ENCODE peak calls at places on chromosomes 7 and 10, in four cellular contexts. U, M, X and A are unnamed samples.

GRCh38 chr10:22002531-22003110 is 909 bp downstream of the DNAJC1 start:
- DNase-seq in M (no peak), X (peak), U (peak), A (no peak)

GRCh38 chr10:77455538-77455937 is 182.1 kb downstream of the KCNMA1 start:
- DNase-seq in M (no peak), X (no peak), U (no peak), A (no peak)

GRCh38 chr7:25716421-25716820 is 435.6 kb upstream of the NFE2L3 start:
- DNase-seq in M (no peak), U (no peak), X (no peak), A (no peak)

GRCh38 chr10:73911553-73912004 is 647 bp downstream of the PLAU start:
- DNase-seq in U (no peak), X (peak), M (no peak), A (no peak)

GRCh38 chr7:21293771-21294170 is 134.1 kb upstream of the SP4 start:
- DNase-seq in U (no peak), X (no peak), M (no peak), A (no peak)

GRCh38 chr7:37198906-37199485 is 249.7 kb downstream of the ELMO1 start:
- DNase-seq in X (peak), M (peak), U (peak), A (no peak)

GRCh38 chr7:2373646-2374045 is 19.0 kb downstream of the EIF3B start:
- DNase-seq in M (no peak), X (no peak), U (no peak), A (no peak)

GRCh38 chr7:156929789-156930539 is 19.5 kb upstream of the NOM1 start:
- DNase-seq in M (no peak), X (no peak), U (no peak), A (no peak)

GRCh38 chr10:104485632-104486031 is 132.0 kb downstream of the CFAP58 start:
- DNase-seq in X (peak), M (peak), U (no peak), A (no peak)

GRCh38 chr10:62528441-62528840 is 154.3 kb downstream of the ZNF365 start:
- DNase-seq in U (no peak), X (no peak), M (no peak), A (no peak)

GRCh38 chr7:2038876-2039728 is 193.6 kb downstream of the MAD1L1 start:
- DNase-seq in M (no peak), X (no peak), U (no peak), A (no peak)

GRCh38 chr10:52443419-52444388 is 129.6 kb downstream of the DKK1 start:
- DNase-seq in U (peak), X (no peak), M (peak), A (peak)

GRCh38 chr7:67553378-67553777 is 556.7 kb downstream of the TYW1 start:
- DNase-seq in X (no peak), U (peak), M (no peak), A (no peak)

GRCh38 chr10:8057636-8058273 is 3.3 kb downstream of the GATA3 start:
- DNase-seq in U (no peak), X (no peak), M (no peak), A (no peak)

GRCh38 chr10:98474628-98475027 is 27.9 kb upstream of the HPS1 start:
- DNase-seq in X (no peak), M (no peak), U (no peak), A (no peak)

GRCh38 chr7:128703605-128704004 is 31.5 kb downstream of the GARIN1A start:
- DNase-seq in M (no peak), X (no peak), U (no peak), A (no peak)

DNA sequence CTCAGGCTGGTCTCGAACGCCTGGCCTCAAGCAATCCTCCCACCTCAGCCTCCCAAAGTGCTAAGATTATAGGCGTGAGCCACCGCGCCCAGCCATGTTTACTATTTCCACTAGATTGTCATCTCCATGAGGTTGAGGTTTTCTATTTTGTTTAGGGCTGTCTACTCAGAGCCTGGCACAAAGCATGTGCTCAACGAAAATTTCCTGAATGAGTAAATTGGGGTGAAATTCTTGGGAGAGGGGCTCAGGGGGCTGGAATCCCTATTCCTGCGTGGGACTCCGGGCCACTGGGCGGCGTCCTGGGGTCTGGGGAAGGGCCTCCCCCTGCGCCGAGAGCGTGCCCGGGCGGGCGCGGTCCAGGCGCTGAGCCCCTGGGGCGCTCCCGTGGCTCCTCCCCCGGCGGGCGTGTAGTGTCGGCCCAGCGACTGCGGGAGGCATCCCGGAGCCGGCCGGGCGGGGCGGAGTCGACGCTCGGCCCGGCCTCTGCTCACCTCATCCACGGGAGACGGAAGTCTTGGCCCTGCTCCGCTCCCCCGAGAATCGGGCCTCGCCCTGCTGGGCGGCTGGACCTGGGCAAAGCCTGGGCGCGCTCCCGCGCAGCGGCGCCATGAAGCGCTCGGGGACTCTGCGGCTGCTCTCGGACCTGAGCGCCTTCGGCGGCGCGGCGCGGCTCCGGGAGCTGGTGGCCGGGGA is at the start of gene HPS6:
- DNase-seq in U (peak), M (peak), X (peak), A (peak)
- TF ChIP-seq REST in U (no peak), M (no peak), X (no peak), A (no peak)

GRCh38 chr10:18500576-18500975 is 150.8 kb downstream of the NSUN6 start:
- DNase-seq in X (no peak), U (no peak), M (no peak), A (no peak)

GRCh38 chr10:18501198-18501597 is 150.2 kb downstream of the NSUN6 start:
- DNase-seq in U (no peak), M (no peak), X (no peak), A (no peak)

GRCh38 chr10:18501610-18502009 is 149.8 kb downstream of the NSUN6 start:
- DNase-seq in X (no peak), M (no peak), U (no peak), A (no peak)

GRCh38 chr10:18497955-18498354 is 153.4 kb downstream of the NSUN6 start:
- DNase-seq in X (no peak), M (no peak), U (no peak), A (no peak)
- TF ChIP-seq TCF7L2 in X (no peak), M (no peak), U (no peak), A (no peak)

GRCh38 chr7:121351682-121352081 is 22.9 kb downstream of the WNT16 start:
- DNase-seq in U (no peak), M (no peak), X (no peak), A (no peak)
- TF ChIP-seq CTCF in U (no peak), M (peak), X (no peak), A (no peak)

GRCh38 chr10:122030200-122030552 is 41.2 kb downstream of the TACC2 start:
- DNase-seq in X (no peak), M (no peak), U (no peak), A (no peak)

GRCh38 chr10:122033224-122033926 is 44.4 kb downstream of the TACC2 start:
- DNase-seq in X (no peak), M (no peak), U (no peak), A (no peak)

GRCh38 chr10:122034149-122034756 is 45.3 kb downstream of the TACC2 start:
- DNase-seq in M (no peak), X (no peak), U (no peak), A (no peak)

GRCh38 chr10:122029503-122030199 is 40.7 kb downstream of the TACC2 start:
- DNase-seq in X (no peak), U (no peak), M (no peak), A (no peak)
- TF ChIP-seq REST in X (no peak), U (no peak), M (no peak), A (no peak)

DNA sequence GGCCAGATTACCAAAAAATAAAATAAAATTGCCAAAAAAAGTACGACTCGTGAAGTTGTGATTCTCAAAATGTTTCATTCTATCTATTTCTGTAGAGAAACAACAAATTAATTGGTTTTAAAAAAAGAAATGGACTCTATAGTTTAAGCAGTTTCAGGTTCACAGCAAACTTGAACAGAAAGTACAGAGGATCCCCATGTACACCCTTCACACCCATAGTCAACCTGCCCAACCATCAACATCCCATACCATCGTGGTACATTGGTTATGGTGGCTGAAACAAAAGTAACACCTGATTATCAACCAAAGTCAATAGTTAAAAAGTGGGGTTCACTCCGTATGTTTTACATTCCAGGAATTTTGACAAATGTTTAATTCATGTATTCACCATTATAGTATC is 496.1 kb downstream of the ANKRD7 start:
- DNase-seq in U (no peak), M (no peak), X (no peak), A (no peak)
- TF ChIP-seq TCF7L2 in U (no peak), M (no peak), X (no peak), A (no peak)

DNA sequence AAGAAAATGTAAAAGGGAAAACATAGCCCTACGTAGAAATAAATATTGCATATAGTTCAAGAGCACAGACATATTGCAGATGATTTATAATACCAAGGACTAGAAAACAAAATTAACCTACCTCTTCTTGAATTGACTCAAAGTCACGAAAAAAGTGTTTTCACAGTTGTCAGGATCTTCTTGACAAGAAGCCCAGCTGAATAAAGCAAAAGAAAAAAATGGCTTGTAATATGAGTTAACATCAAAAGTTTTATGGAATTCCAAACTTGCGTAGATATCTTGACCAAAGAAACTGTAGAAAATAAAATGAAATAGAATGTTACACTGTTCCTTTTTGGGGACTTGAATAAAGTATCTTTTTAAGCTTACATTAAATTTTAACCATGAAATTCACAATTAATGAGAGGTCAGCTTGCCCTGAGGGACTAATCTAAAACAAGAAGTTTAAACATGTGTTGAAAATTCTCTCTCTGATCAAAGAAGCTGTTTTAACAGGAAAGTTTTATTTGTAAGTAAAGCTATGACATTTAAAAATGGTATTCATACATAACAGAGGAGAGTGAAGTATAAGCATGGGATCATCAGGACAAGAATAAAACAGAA is 133.1 kb upstream of the SEMA3C start:
- DNase-seq in X (no peak), U (no peak), M (no peak), A (no peak)
- TF ChIP-seq CTCF in X (no peak), U (no peak), M (no peak), A (no peak)

GRCh38 chr7:114481995-114482394 is 67.4 kb downstream of the FOXP2 start:
- DNase-seq in U (no peak), M (no peak), X (no peak), A (no peak)

GRCh38 chr7:114488696-114489095 is 74.1 kb downstream of the FOXP2 start:
- DNase-seq in X (no peak), M (no peak), U (no peak), A (no peak)

GRCh38 chr7:114484226-114484625 is 69.6 kb downstream of the FOXP2 start:
- DNase-seq in U (no peak), M (no peak), X (no peak), A (no peak)

DNA sequence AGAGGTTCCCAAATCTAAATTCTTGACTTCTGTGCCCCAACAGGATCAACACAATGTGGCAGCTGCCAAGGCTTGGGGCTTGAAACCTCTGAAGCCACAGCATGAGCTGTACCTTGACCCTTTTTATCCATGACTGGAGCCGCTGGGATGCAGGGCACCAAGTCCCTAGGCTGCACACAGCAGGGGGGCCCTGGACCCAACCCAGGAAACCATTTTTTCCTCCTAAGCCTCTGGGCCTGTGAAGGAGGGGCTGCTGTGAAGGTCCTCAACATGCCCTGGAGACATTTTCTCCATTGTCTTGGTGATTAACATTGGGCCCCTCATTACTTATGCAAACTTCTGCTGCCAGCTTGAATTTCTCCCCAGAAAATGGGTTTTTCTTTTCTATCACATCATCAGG is 72.6 kb downstream of the FOXP2 start:
- DNase-seq in U (no peak), X (no peak), M (no peak), A (no peak)
- TF ChIP-seq REST in U (no peak), X (no peak), M (no peak), A (no peak)

DNA sequence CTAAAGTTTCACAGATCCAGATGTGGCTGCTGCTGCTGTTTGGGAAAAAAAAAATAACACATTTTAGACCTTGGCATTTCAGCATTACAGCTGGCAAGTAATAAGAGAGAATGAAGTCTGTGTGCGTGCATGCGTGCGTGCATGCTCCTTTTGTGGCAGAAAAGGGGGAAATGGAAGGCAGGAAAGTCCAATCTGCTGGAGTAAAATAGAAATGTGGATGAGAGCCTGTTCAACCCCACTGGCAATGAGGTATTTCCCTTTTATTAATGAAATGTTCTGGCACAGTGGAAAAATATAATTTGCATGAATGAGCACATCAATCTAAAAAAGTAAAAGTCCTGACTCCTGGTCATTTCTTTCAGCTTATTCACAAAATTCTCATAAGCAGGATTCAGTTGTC is 137.1 kb upstream of the SEMA3A start:
- DNase-seq in M (no peak), U (no peak), X (no peak), A (no peak)
- TF ChIP-seq TCF7L2 in M (no peak), U (no peak), X (no peak), A (no peak)